ENCODE peak calls at places on chromosomes 7 and 10, in eight cellular contexts. Q, T, N, H, J, Y, M and X are unnamed samples.

GRCh38 chr7:26863504-26864308 is 684 bp downstream of the SKAP2 start:
- DNase-seq in Q (no peak), T (peak; percentile 21), N (no peak), H (peak; percentile 20), J (no peak), Y (peak; percentile 31), M (no peak), X (no peak)

GRCh38 chr7:71220210-71220695 is 88.3 kb downstream of the GALNT17 start:
- DNase-seq in Q (no peak), T (no peak), N (no peak), H (no peak), J (no peak), Y (no peak), M (no peak), X (no peak)

GRCh38 chr7:121328508-121329459 is at the start of gene WNT16:
- DNase-seq in Q (no peak), T (no peak), N (peak; percentile 82), H (no peak), J (no peak), Y (no peak), M (no peak), X (no peak)

GRCh38 chr10:32951111-32951510 is 6.9 kb downstream of the ITGB1 start:
- DNase-seq in Q (no peak), T (no peak), N (no peak), H (no peak), J (no peak), Y (no peak), M (no peak), X (no peak)

GRCh38 chr7:8418627-8419245 is 14.7 kb upstream of the NXPH1 start:
- DNase-seq in Q (peak; percentile 39), T (peak; percentile 2), N (peak; percentile 50), H (peak; percentile 31), J (no peak), Y (peak; percentile 11), M (peak; percentile 59), X (no peak)

GRCh38 chr7:108239501-108240225 is 109.5 kb upstream of the LAMB4 start:
- DNase-seq in Q (no peak), T (no peak), N (no peak), H (no peak), J (no peak), Y (no peak), M (no peak), X (no peak)

GRCh38 chr7:12715372-12716133 is 28.1 kb downstream of the ARL4A start:
- DNase-seq in Q (peak; percentile 82), T (peak; percentile 98), N (peak; percentile 66), H (peak; percentile 60), J (peak; percentile 15), Y (peak; percentile 25), M (peak; percentile 74), X (peak; percentile 70)

GRCh38 chr7:101126651-101127459 is at the start of gene SERPINE1:
- DNase-seq in Q (peak; percentile 92), T (peak; percentile 100), N (peak; percentile 78), H (peak; percentile 98), J (peak; percentile 37), Y (no peak), M (peak; percentile 79), X (peak; percentile 94)

GRCh38 chr10:70540789-70541360 is 61.7 kb downstream of the PRF1 start:
- DNase-seq in Q (no peak), T (no peak), N (no peak), H (no peak), J (no peak), Y (no peak), M (no peak), X (no peak)